ENCODE peak calls at places on chromosomes 11 and 22, in five cellular contexts. B is mucosa of gallbladder; T is RKO; O is GM23338; I is activated T-helper 1 cell treated with anti-CD3 and anti-CD28 coated beads, Interleukin-12 subunit alpha, Interleukin-12 subunit beta, Interleukin-2, Interleukin-4 antibody, amounts not matched to agents 30 ng/mL and 10 ng/mL and 1 ng/mL, durations not matched to agents 14 hours and 24 hours and 36 hours. F is an unnamed sample.

GRCh38 chr11:121553367-121553766 is 100.6 kb upstream of the SORL1-AS1 start:
- DNase-seq in B (no peak), T (peak; percentile 7), O (no peak), I (no peak), F (no peak)

GRCh38 chr11:15468471-15468870 is 353.7 kb downstream of the INSC start:
- DNase-seq in B (no peak), T (no peak), O (no peak), I (no peak), F (no peak)

GRCh38 chr11:103680861-103681260 is 355.6 kb upstream of the DDI1 start:
- DNase-seq in B (no peak), T (no peak), O (no peak), I (no peak), F (no peak)

GRCh38 chr11:130403301-130403804 is 25.1 kb downstream of the ADAMTS8 start:
- DNase-seq in B (peak; percentile 70), T (peak; percentile 77), O (peak; percentile 51), I (no peak), F (peak; percentile 34)

GRCh38 chr11:103995896-103996295 is 40.5 kb upstream of the DDI1 start:
- DNase-seq in B (no peak), T (no peak), O (no peak), I (no peak), F (no peak)

GRCh38 chr11:69646493-69647201 is 5.7 kb downstream of the CCND1 start:
- DNase-seq in B (no peak), T (no peak), O (no peak), I (no peak), F (no peak)

GRCh38 chr22:49838771-49839717 is 11.4 kb upstream of the BRD1 start:
- DNase-seq in B (no peak), T (no peak), O (peak; percentile 77), I (peak; percentile 85), F (no peak)

GRCh38 chr11:2644844-2645778 is 54.7 kb downstream of the KCNQ1OT1 start:
- DNase-seq in B (no peak), T (no peak), O (no peak), I (no peak), F (no peak)

GRCh38 chr11:133531971-133532651 is at the start of gene OPCML:
- DNase-seq in B (no peak), T (no peak), O (peak; percentile 64), I (no peak), F (no peak)

GRCh38 chr11:71211631-71212030 is 40.7 kb downstream of the SHANK2 start:
- DNase-seq in B (no peak), T (no peak), O (no peak), I (no peak), F (no peak)

GRCh38 chr11:17865765-17866428 is 131.3 kb downstream of the KCNC1 start:
- DNase-seq in B (no peak), T (no peak), O (no peak), I (no peak), F (no peak)

GRCh38 chr11:35466058-35466457 is 46.7 kb upstream of the SLC1A2 start:
- DNase-seq in B (no peak), T (no peak), O (no peak), I (no peak), F (no peak)

GRCh38 chr22:39176673-39177455 is 24.4 kb upstream of the CBX7 start:
- DNase-seq in B (no peak), T (no peak), O (peak; percentile 33), I (no peak), F (no peak)

GRCh38 chr22:38214248-38215056 is 12.7 kb downstream of the MAFF start:
- DNase-seq in B (peak; percentile 75), T (no peak), O (peak; percentile 92), I (peak; percentile 51), F (no peak)

GRCh38 chr11:60950933-60951610 is 904 bp downstream of the SLC15A3 start:
- DNase-seq in B (no peak), T (peak; percentile 45), O (peak; percentile 65), I (no peak), F (no peak)

GRCh38 chr11:122430490-122430889 is 225.0 kb upstream of the UBASH3B start:
- DNase-seq in B (no peak), T (no peak), O (no peak), I (no peak), F (no peak)

GRCh38 chr11:112999518-112999917 is 38.3 kb downstream of the NCAM1 start:
- DNase-seq in B (no peak), T (no peak), O (no peak), I (no peak), F (no peak)

GRCh38 chr22:25419247-25420113 is 145.0 kb upstream of the GRK3 start:
- DNase-seq in B (no peak), T (no peak), O (no peak), I (no peak), F (no peak)

F was measured in T1000.